ENCODE peak calls at places on chromosomes 4 and X, in seven cellular contexts. P, M, R, U, B, J and A are unnamed samples.

GRCh38 chr4:79050521-79050880 is 111.3 kb upstream of the PAQR3 start:
- DNase-seq in P (no peak), M (peak), R (no peak), U (no peak), B (no peak), J (no peak), A (no peak)

GRCh38 chr4:107619065-107619464 is 101.0 kb downstream of the PAPSS1 start:
- DNase-seq in P (peak), M (no peak), R (peak), U (peak), B (no peak), J (no peak), A (no peak)

GRCh38 chrX:34884693-34885277 is 57.8 kb upstream of the FAM47B start:
- DNase-seq in P (no peak), M (no peak), R (no peak), U (peak), B (no peak), J (no peak), A (no peak)

GRCh38 chr4:175034986-175035705 is 117.0 kb downstream of the ADAM29 start:
- DNase-seq in P (no peak), M (no peak), R (no peak), U (no peak), B (no peak), J (no peak), A (no peak)

GRCh38 chr4:40722576-40723161 is 27.1 kb upstream of the NSUN7 start:
- DNase-seq in P (no peak), M (no peak), R (no peak), U (peak), B (no peak), J (no peak), A (peak)

GRCh38 chr4:6324461-6324998 is 54.9 kb downstream of the WFS1 start:
- DNase-seq in P (no peak), M (no peak), R (no peak), U (no peak), B (no peak), J (no peak), A (no peak)

GRCh38 chr4:113759696-113760093 is 1.8 kb downstream of the CAMK2D start:
- DNase-seq in P (no peak), M (no peak), R (no peak), U (no peak), B (no peak), J (no peak), A (no peak)

GRCh38 chrX:28586891-28587635 is at the start of gene IL1RAPL1:
- DNase-seq in P (no peak), M (no peak), R (no peak), U (peak), B (no peak), J (peak), A (no peak)

GRCh38 chr4:5979981-5980380 is 38.2 kb downstream of the C4orf50 start:
- DNase-seq in P (peak), M (no peak), R (no peak), U (no peak), B (no peak), J (peak), A (no peak)

GRCh38 chr4:5839751-5840674 is 52.9 kb downstream of the CRMP1 start:
- DNase-seq in P (no peak), M (peak), R (peak), U (no peak), B (no peak), J (no peak), A (no peak)

GRCh38 chr4:182105416-182105815 is 137.8 kb upstream of the TENM3 start:
- DNase-seq in P (no peak), M (no peak), R (no peak), U (no peak), B (no peak), J (no peak), A (no peak)

GRCh38 chr4:178414881-178415446 is 972.7 kb upstream of the AGA start:
- DNase-seq in P (no peak), M (peak), R (no peak), U (no peak), B (no peak), J (no peak), A (peak)

GRCh38 chrX:120302434-120302833 is 8.8 kb downstream of the TMEM255A start:
- DNase-seq in P (no peak), M (no peak), R (no peak), U (peak), B (no peak), J (no peak), A (peak)

GRCh38 chr4:38177035-38177791 is 217.0 kb downstream of the PTTG2 start:
- DNase-seq in P (peak), M (peak), R (no peak), U (no peak), B (peak), J (no peak), A (no peak)

GRCh38 chr4:112251044-112251632 is 19.6 kb downstream of the AP1AR start:
- DNase-seq in P (no peak), M (no peak), R (no peak), U (no peak), B (no peak), J (no peak), A (no peak)

GRCh38 chr4:68175562-68176155 is 46.0 kb upstream of the TMPRSS11F start:
- DNase-seq in P (no peak), M (no peak), R (no peak), U (peak), B (no peak), J (peak), A (peak)

GRCh38 chr4:108644237-108644636 is 6.2 kb upstream of the OSTC start:
- DNase-seq in P (no peak), M (no peak), R (no peak), U (no peak), B (no peak), J (no peak), A (no peak)

GRCh38 chr4:48032721-48033120 is 16.1 kb downstream of the NIPAL1 start:
- DNase-seq in P (no peak), M (no peak), R (no peak), U (no peak), B (no peak), J (no peak), A (no peak)

GRCh38 chr4:175252642-175253041 is 334.5 kb downstream of the ADAM29 start:
- DNase-seq in P (no peak), M (peak), R (no peak), U (no peak), B (no peak), J (no peak), A (no peak)

GRCh38 chr4:168612435-168613139 is 115.7 kb downstream of the PALLD start:
- DNase-seq in P (no peak), M (no peak), R (no peak), U (no peak), B (no peak), J (no peak), A (no peak)

GRCh38 chr4:57504139-57504538 is 394.0 kb upstream of the IGFBP7 start:
- DNase-seq in P (no peak), M (no peak), R (no peak), U (no peak), B (no peak), J (no peak), A (no peak)

GRCh38 chrX:120790118-120790517 is 85.5 kb downstream of the CT47B1 start:
- DNase-seq in P (no peak), M (no peak), R (no peak), U (peak), B (no peak), J (peak), A (peak)

GRCh38 chr4:48296330-48296729 is 26.7 kb upstream of the TEC start:
- DNase-seq in P (no peak), M (no peak), R (no peak), U (no peak), B (no peak), J (no peak), A (peak)

GRCh38 chrX:68920541-68920940 is 91.7 kb downstream of the EFNB1 start:
- DNase-seq in P (no peak), M (no peak), R (peak), U (no peak), B (no peak), J (no peak), A (no peak)

GRCh38 chrX:68919707-68920106 is 90.9 kb downstream of the EFNB1 start:
- DNase-seq in P (no peak), M (no peak), R (no peak), U (no peak), B (no peak), J (no peak), A (no peak)

GRCh38 chrX:68916891-68917290 is 88.1 kb downstream of the EFNB1 start:
- DNase-seq in P (no peak), M (no peak), R (no peak), U (no peak), B (no peak), J (no peak), A (no peak)

GRCh38 chrX:68917799-68918198 is 89.0 kb downstream of the EFNB1 start:
- DNase-seq in P (no peak), M (no peak), R (no peak), U (no peak), B (no peak), J (no peak), A (no peak)

DNA sequence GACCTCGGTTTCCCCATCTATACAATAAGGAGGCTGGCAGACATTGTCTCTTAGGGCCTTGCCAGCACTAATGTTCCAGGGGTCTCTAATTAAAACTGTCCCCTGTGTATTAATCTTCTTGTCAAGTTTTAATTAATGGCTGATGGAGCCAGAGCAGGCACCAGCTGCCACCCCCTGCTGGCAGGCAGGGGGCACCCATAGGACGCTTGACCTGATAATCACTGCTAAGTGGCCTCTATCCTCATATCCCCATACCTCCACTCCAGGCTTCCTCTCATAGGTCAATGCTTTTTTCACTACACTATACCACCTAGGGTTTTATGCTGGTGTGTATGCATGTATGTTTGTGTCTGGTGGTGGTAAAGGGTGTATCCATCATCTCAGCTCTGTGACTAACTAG is 89.4 kb downstream of the EFNB1 start:
- DNase-seq in P (no peak), M (no peak), R (no peak), U (no peak), B (no peak), J (no peak), A (no peak)
- TF ChIP-seq CTCF in P (no peak), M (no peak), R (no peak), U (no peak), B (no peak), J (no peak), A (no peak)

DNA sequence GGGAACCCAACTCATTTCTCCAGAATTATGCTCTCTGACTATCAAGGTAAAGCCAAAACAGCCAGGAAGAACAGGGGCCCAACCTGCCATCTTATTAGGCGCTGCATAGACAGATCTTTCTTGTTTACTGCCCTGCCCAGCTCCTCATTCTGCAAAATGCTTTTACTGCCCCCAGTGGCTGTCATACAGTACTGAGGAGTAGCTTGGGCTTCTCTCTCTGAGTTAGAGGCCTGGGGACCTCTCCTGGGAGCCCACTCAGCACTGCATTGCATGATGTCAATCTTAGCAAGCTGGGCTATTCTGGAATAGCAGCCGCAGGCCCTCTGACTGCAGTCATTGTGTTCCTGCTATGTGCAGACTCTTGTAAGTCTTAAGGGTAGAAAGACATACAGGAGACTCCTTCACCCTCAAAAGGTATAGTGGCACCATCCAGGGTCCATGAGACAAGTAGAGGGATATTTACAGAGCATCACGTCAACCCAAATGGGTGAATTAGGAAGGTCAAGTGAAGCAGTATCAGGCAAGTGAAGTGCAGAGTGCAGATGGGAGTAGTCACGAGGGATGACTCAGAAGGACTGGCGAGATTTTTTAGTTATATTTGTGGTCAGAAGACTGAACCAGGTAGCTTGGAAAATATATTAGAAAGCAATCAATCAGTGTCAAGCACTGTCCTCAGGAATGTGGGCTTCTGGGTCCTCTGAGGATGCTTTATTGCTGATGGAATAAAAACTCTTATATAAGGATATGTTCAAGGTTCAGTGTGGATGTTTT is 294.1 kb upstream of the SFRP2 start:
- DNase-seq in P (no peak), M (no peak), R (no peak), U (peak), B (no peak), J (peak), A (no peak)
- TF ChIP-seq CTCF in P (no peak), M (no peak), R (no peak), U (peak), B (no peak), J (peak), A (no peak)

GRCh38 chr4:124754671-124755070 is 42.1 kb upstream of the ANKRD50 start:
- DNase-seq in P (no peak), M (no peak), R (no peak), U (no peak), B (no peak), J (no peak), A (no peak)
- TF ChIP-seq CTCF in P (no peak), M (no peak), R (no peak), U (no peak), B (no peak), J (no peak), A (no peak)

GRCh38 chr4:25144870-25145481 is 15.3 kb downstream of the SEPSECS start:
- DNase-seq in P (no peak), M (no peak), R (no peak), U (peak), B (no peak), J (peak), A (peak)
- TF ChIP-seq CTCF in P (peak), M (peak), R (peak), U (peak), B (peak), J (peak), A (peak)

DNA sequence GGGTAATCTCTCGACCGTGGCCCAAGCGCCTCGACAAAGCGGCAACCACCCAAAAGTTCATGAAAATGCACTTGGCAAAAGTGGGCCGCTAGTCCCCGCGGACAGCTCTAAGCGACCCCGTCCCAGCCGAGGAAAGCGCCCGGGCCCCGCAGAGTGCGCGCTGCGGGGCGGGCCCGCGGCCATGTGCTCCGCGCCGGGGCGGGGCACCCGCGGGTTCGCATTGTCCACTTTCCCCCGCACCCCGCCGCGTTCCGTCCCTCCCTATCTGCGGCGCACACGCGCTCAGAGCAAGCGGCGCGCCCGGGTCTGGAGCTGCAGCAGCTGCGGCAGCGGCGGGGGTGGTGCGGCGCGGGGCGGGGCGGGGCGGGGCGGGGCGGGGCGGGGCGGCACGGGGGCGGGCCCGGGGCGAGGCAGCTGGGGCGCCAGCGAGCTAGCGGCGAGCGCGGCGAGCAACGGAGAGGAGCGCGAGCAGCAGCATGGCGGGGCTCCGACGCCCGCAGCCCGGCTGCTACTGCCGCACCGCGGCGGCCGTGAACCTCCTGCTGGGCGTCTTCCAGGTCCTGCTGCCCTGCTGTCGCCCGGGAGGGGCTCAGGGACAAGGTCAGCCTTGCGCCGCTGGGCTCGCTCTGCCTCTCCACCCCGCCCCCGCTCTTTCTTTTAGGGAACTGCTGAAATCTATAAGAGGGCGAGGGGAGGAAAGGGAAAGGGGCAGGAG is at the start of gene TMEM131L:
- DNase-seq in P (peak), M (peak), R (peak), U (peak), B (peak), J (peak), A (peak)
- TF ChIP-seq CTCF in P (peak), M (no peak), R (no peak), U (peak), B (peak), J (no peak), A (peak)

GRCh38 chr4:3340703-3341088 is 47.9 kb downstream of the RGS12 start:
- DNase-seq in P (no peak), M (no peak), R (peak), U (no peak), B (peak), J (no peak), A (no peak)
- TF ChIP-seq CTCF in P (no peak), M (peak), R (peak), U (no peak), B (peak), J (no peak), A (no peak)

DNA sequence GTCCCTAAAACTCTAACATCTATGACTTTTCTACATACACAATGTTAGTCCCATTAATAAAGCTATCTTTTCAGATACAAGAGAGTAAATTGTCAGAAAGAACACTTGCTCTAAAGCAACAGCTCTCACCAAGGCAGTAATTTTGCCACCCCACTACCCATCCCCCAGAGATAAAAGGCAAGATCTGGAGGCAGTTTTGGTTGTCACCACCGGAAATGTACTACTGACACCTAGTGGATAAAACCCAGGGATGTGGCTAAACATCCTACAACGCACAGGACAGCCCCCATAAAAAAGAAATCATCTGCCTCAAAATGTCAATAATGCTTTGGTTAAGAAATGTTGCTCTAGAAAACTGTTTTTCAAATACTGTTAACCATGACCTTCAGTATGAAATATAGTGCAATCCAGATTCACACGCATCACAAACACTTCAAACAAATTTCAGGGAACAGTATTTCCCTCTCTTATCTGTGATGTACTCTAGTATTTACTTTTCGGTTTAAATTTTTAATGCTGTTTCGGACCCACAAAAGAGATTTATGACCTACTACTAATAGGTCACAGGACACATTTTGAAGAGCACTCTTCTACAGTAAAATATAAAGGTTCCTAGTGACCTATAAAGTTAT is 5.1 kb downstream of the FBXL5 start:
- DNase-seq in P (peak), M (no peak), R (no peak), U (peak), B (no peak), J (peak), A (peak)
- TF ChIP-seq CTCF in P (peak), M (peak), R (peak), U (peak), B (peak), J (peak), A (peak)

GRCh38 chrX:129544780-129545179 is 4.7 kb downstream of the OCRL start:
- DNase-seq in P (no peak), M (no peak), R (no peak), U (no peak), B (no peak), J (no peak), A (no peak)

GRCh38 chrX:129534816-129535578 is 5.1 kb upstream of the OCRL start:
- DNase-seq in P (no peak), M (no peak), R (no peak), U (no peak), B (no peak), J (no peak), A (no peak)

GRCh38 chrX:129545408-129545807 is 5.3 kb downstream of the OCRL start:
- DNase-seq in P (no peak), M (no peak), R (no peak), U (no peak), B (no peak), J (no peak), A (no peak)

GRCh38 chrX:129540725-129541184 is 696 bp downstream of the OCRL start:
- DNase-seq in P (peak), M (peak), R (peak), U (peak), B (no peak), J (peak), A (peak)

DNA sequence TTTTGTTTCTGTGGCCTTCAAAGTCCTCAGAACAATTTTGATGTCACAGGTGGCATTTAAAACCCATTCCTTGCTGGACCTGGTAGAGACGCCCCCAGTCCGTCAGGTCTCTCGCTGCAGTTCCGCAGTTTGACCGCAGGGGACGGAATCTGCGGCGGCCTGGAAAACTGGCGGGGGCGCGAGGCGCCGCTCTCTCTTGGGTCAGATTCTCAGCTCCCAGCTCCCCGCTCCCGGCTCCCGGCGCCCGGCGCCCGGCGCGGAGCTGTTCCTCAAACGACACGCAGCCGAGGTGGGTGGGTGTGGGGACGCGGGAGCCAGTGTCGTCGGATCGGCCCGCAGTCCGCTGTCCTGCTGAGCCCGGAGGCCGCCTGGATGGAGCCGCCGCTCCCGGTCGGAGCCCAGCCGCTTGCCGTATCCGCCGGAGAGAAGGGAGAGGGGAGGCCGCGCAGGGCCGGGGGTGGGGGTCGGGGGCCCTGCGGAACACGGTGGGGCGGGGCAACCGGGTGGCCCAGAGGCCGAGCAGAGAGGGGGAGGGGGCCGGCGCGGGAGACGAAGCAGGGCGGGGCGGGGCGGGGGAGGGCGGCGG is at the start of gene OCRL:
- DNase-seq in P (peak), M (peak), R (peak), U (peak), B (peak), J (peak), A (peak)
- TF ChIP-seq CTCF in P (peak), M (peak), R (peak), U (peak), B (peak), J (peak), A (peak)